ENCODE peak calls at places on chromosomes 1 and 21, in four cellular contexts. E, P, K and W are unnamed samples.

GRCh38 chr1:92301021-92301420 is 2.2 kb downstream of the RPAP2 start:
- DNase-seq in E (no peak), P (no peak), K (no peak), W (no peak)

GRCh38 chr21:24076179-24076578 is 1531.1 kb downstream of the MRPL39 start:
- DNase-seq in E (no peak), P (no peak), K (no peak), W (no peak)

GRCh38 chr1:39269791-39270342 is 65.4 kb downstream of the MACF1 start:
- DNase-seq in E (no peak), P (peak; percentile 46), K (peak; percentile 61), W (no peak)

GRCh38 chr1:50251592-50252165 is 143.0 kb downstream of the ELAVL4 start:
- DNase-seq in E (no peak), P (no peak), K (peak; percentile 46), W (no peak)

GRCh38 chr1:28518745-28519341 is 13.0 kb downstream of the RCC1 start:
- DNase-seq in E (no peak), P (peak; percentile 51), K (peak; percentile 42), W (no peak)

GRCh38 chr1:52346653-52347052 is 19.4 kb downstream of the CC2D1B start:
- DNase-seq in E (no peak), P (no peak), K (no peak), W (no peak)

GRCh38 chr1:60283690-60284089 is 210.1 kb upstream of the C1orf87 start:
- DNase-seq in E (peak; percentile 24), P (peak; percentile 12), K (no peak), W (no peak)

GRCh38 chr1:87760100-87760499 is 431.4 kb downstream of the LMO4 start:
- DNase-seq in E (peak; percentile 25), P (no peak), K (no peak), W (no peak)